ENCODE peak calls at places on chromosome 6, in five cellular contexts. V is HFFc6, L is transverse colon, Z is choroid plexus epithelial cell, M is heart left ventricle. F is an unnamed sample.

GRCh38 chr6:98014791-98015201 is 731.8 kb upstream of the MMS22L start:
- DNase-seq in V (no peak), Z (no peak), M (no peak), L (no peak), F (no peak)

GRCh38 chr6:26249709-26249958 is 115.4 kb upstream of the BTN3A2 start:
- DNase-seq in V (no peak), L (no peak), M (no peak), Z (no peak), F (no peak)

GRCh38 chr6:117418320-117418719 is 7.4 kb downstream of the ROS1 start:
- DNase-seq in M (no peak), Z (no peak), V (no peak), L (no peak), F (no peak)

GRCh38 chr6:113178349-113178748 is 678.8 kb upstream of the MARCKS start:
- DNase-seq in L (no peak), Z (no peak), M (no peak), V (peak; percentile 14), F (no peak)

GRCh38 chr6:158417760-158418098 is 105.5 kb downstream of the TULP4 start:
- DNase-seq in L (no peak), V (peak; percentile 57), Z (peak; percentile 85), M (no peak), F (no peak)

GRCh38 chr6:12137480-12137879 is 125.4 kb downstream of the HIVEP1 start:
- DNase-seq in M (no peak), V (peak; percentile 70), L (peak; percentile 23), Z (peak; percentile 91), F (no peak)

GRCh38 chr6:169725270-169726048 is 1.2 kb upstream of the PHF10 start:
- DNase-seq in V (peak; percentile 76), Z (peak; percentile 79), M (peak; percentile 66), L (peak; percentile 57), F (peak; percentile 66)

GRCh38 chr6:140768133-140768532 is 1364.6 kb upstream of the GJE1 start:
- DNase-seq in M (no peak), L (no peak), Z (no peak), V (no peak), F (no peak)

GRCh38 chr6:55175078-55175777 is 913 bp downstream of the HCRTR2 start:
- DNase-seq in V (no peak), Z (no peak), L (no peak), M (no peak), F (no peak)

GRCh38 chr6:113684382-113684901 is 172.7 kb upstream of the MARCKS start:
- DNase-seq in Z (peak; percentile 33), L (no peak), V (no peak), M (no peak), F (no peak)

GRCh38 chr6:161300823-161301222 is 27.0 kb upstream of the AGPAT4 start:
- DNase-seq in V (no peak), L (no peak), Z (peak; percentile 22), M (no peak), F (no peak)

GRCh38 chr6:31114970-31115849 is 610 bp downstream of the PSORS1C1 start:
- DNase-seq in L (no peak), V (peak; percentile 62), Z (peak; percentile 47), M (no peak), F (peak; percentile 61)

GRCh38 chr6:62681108-62681507 is 395.1 kb upstream of the KHDRBS2 start:
- DNase-seq in V (no peak), M (no peak), Z (no peak), L (no peak), F (no peak)

GRCh38 chr6:133548409-133548808 is 307.3 kb downstream of the EYA4 start:
- DNase-seq in Z (peak; percentile 84), L (no peak), M (no peak), V (peak; percentile 41), F (peak; percentile 9)

GRCh38 chr6:34079899-34080298 is 66.0 kb downstream of the GRM4 start:
- DNase-seq in M (no peak), Z (no peak), V (no peak), L (no peak), F (no peak)

GRCh38 chr6:162151050-162151658 is 576.4 kb downstream of the PRKN start:
- DNase-seq in M (no peak), Z (peak; percentile 87), V (no peak), L (no peak), F (no peak)

GRCh38 chr6:134240664-134241431 is 77.1 kb downstream of the SGK1 start:
- DNase-seq in Z (no peak), L (peak; percentile 53), M (peak; percentile 68), V (no peak), F (no peak)

GRCh38 chr6:153108320-153108719 is 22.8 kb downstream of the RGS17 start:
- DNase-seq in Z (peak; percentile 50), M (no peak), L (no peak), V (no peak), F (no peak)

GRCh38 chr6:4210619-4211419 is 75.4 kb upstream of the ECI2 start:
- DNase-seq in M (peak; percentile 56), V (peak; percentile 49), L (peak; percentile 56), Z (peak; percentile 85), F (peak; percentile 71)

GRCh38 chr6:87905101-87905517 is 142.5 kb upstream of the SPACA1 start:
- DNase-seq in L (no peak), M (no peak), Z (no peak), V (no peak), F (no peak)

GRCh38 chr6:108361312-108361932 is 66.6 kb downstream of the AFG1L start:
- DNase-seq in V (no peak), M (no peak), Z (no peak), L (no peak), F (no peak)

GRCh38 chr6:151805286-151805840 is 2.1 kb upstream of the ESR1 start:
- DNase-seq in Z (no peak), M (no peak), V (no peak), L (no peak), F (peak; percentile 23)

GRCh38 chr6:162621246-162621645 is 106.3 kb downstream of the PRKN start:
- DNase-seq in Z (peak; percentile 36), M (no peak), V (no peak), L (no peak), F (peak; percentile 13)

GRCh38 chr6:139931746-139932145 is 557.3 kb upstream of the CITED2 start:
- DNase-seq in L (no peak), M (no peak), V (no peak), Z (no peak), F (no peak)

GRCh38 chr6:121856296-121856695 is 420.9 kb downstream of the GJA1 start:
- DNase-seq in Z (peak; percentile 63), M (no peak), V (peak; percentile 44), L (no peak), F (no peak)

GRCh38 chr6:129671442-129672344 is 38.3 kb downstream of the ARHGAP18 start:
- DNase-seq in Z (peak; percentile 35), L (peak; percentile 49), M (no peak), V (no peak), F (peak; percentile 57)

GRCh38 chr6:39137235-39137634 is 22.2 kb upstream of the SAYSD1 start:
- DNase-seq in Z (peak; percentile 59), V (no peak), L (peak; percentile 17), M (no peak), F (no peak)

GRCh38 chr6:130020106-130020851 is 1.9 kb downstream of the L3MBTL3 start:
- DNase-seq in M (no peak), L (peak; percentile 49), Z (no peak), V (no peak), F (peak; percentile 75)

GRCh38 chr6:15344831-15345230 is 99.0 kb downstream of the JARID2 start:
- DNase-seq in Z (no peak), L (no peak), V (no peak), M (no peak), F (no peak)

GRCh38 chr6:38353310-38354032 is 286.3 kb downstream of the BTBD9 start:
- DNase-seq in V (no peak), Z (no peak), L (no peak), M (no peak), F (no peak)

GRCh38 chr6:130307752-130308361 is 58.0 kb upstream of the TMEM200A start:
- DNase-seq in Z (peak; percentile 76), L (no peak), V (peak; percentile 75), M (no peak), F (no peak)

GRCh38 chr6:12555267-12555666 is 161.3 kb upstream of the PHACTR1 start:
- DNase-seq in L (no peak), M (no peak), Z (peak; percentile 77), V (peak; percentile 79), F (no peak)

GRCh38 chr6:157535354-157536217 is 154.6 kb downstream of the ZDHHC14 start:
- DNase-seq in L (no peak), M (no peak), Z (peak; percentile 75), V (peak; percentile 50), F (no peak)

GRCh38 chr6:98477231-98477630 is 357.1 kb upstream of the POU3F2 start:
- DNase-seq in M (no peak), L (no peak), Z (no peak), V (no peak), F (no peak)

GRCh38 chr6:70905676-70906075 is 51.2 kb downstream of the B3GAT2 start:
- DNase-seq in V (no peak), M (no peak), Z (no peak), L (no peak), F (no peak)

GRCh38 chr6:168636147-168636982 is 195.4 kb downstream of the SMOC2 start:
- DNase-seq in V (no peak), Z (no peak), M (no peak), L (no peak), F (peak; percentile 79)

GRCh38 chr6:146200136-146200708 is 171.4 kb downstream of the GRM1 start:
- DNase-seq in Z (peak; percentile 79), M (no peak), V (no peak), L (no peak), F (no peak)